ENCODE peak calls at places on chromosome 2, in four cellular contexts. S, Y, A and B are unnamed samples.

GRCh38 chr2:234679766-234680687 is 183.1 kb upstream of the ARL4C start:
- DNase-seq in S (peak; percentile 46), Y (peak; percentile 99), A (no peak), B (no peak)

GRCh38 chr2:177741866-177742265 is 330.7 kb downstream of the PDE11A start:
- DNase-seq in S (no peak), Y (no peak), A (no peak), B (no peak)

GRCh38 chr2:158228943-158229508 is 127.3 kb downstream of the UPP2 start:
- DNase-seq in S (no peak), Y (no peak), A (no peak), B (no peak)

GRCh38 chr2:10061221-10061925 is 18.0 kb downstream of the KLF11 start:
- DNase-seq in S (no peak), Y (no peak), A (no peak), B (no peak)

GRCh38 chr2:58204195-58204959 is 36.7 kb downstream of the FANCL start:
- DNase-seq in S (no peak), Y (peak; percentile 33), A (no peak), B (no peak)

GRCh38 chr2:195575879-195576391 is 81.1 kb upstream of the SLC39A10 start:
- DNase-seq in S (peak; percentile 58), Y (peak; percentile 92), A (no peak), B (no peak)

GRCh38 chr2:7994397-7994951 is 687.4 kb upstream of the ID2 start:
- DNase-seq in S (no peak), Y (no peak), A (no peak), B (no peak)

GRCh38 chr2:12867888-12868287 is 151.2 kb downstream of the TRIB2 start:
- DNase-seq in S (no peak), Y (peak; percentile 15), A (no peak), B (no peak)

GRCh38 chr2:22904126-22904684 is 480.8 kb upstream of the KLHL29 start:
- DNase-seq in S (peak; percentile 62), Y (no peak), A (peak; percentile 10), B (peak; percentile 67)

GRCh38 chr2:24919100-24919976 is 699 bp downstream of the ADCY3 start:
- DNase-seq in S (peak; percentile 46), Y (peak; percentile 12), A (no peak), B (no peak)

GRCh38 chr2:40658917-40659316 is 207.0 kb upstream of the SLC8A1 start:
- DNase-seq in S (peak; percentile 69), Y (peak; percentile 40), A (no peak), B (peak; percentile 31)

GRCh38 chr2:181106789-181107418 is 126.5 kb downstream of the UBE2E3 start:
- DNase-seq in S (peak; percentile 21), Y (peak; percentile 94), A (no peak), B (no peak)

DNA sequence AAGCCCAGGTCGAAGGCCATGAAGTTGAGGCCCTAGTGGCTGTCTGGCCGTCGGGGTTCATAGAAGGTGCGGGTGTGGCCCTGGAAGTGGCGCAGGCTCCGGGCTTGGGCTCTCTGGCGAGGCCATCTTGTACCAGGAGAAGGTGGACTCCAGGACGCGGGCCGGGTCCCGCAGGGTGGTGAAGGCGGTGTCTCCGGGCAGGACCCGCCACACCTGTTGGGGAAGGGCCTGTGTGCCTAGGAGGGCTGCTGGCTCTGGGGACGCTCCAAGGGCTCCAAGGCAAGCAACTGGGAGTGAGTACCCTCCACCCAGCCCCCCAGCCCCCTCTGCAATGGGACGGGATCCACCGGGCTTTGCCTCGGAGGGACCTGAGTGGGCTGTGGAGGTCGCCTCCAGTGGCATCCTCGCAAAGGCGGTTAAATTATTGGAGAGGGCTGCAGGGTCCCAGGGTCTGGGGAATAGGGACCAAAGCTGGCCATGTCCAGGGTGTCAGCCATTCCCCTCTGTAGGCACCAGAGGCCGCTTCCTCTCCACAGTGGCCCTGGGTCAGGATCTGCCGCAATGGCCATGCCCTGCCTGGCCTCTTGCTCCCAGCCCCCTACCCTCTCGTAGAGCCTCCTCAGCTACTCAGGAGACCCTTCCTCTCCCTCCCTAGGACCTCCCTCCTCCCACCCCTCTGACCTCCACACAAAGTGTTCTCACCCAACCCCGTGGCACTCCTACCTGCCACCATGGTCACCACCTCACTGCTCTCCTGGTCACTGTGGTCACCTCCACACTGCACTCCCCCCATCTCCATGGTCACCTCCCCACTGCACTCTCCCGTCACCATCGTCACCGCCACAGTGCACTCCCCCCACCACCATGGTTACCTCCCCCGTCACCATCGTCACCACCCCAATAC is 10.3 kb downstream of the AQP12A start:
- DNase-seq in S (no peak), Y (no peak), A (no peak), B (no peak)
- H4K5ac ChIP-seq in S (no peak overlapping the region), Y (no peak overlapping the region), A (no peak overlapping the region), B (no peak overlapping the region)

DNA sequence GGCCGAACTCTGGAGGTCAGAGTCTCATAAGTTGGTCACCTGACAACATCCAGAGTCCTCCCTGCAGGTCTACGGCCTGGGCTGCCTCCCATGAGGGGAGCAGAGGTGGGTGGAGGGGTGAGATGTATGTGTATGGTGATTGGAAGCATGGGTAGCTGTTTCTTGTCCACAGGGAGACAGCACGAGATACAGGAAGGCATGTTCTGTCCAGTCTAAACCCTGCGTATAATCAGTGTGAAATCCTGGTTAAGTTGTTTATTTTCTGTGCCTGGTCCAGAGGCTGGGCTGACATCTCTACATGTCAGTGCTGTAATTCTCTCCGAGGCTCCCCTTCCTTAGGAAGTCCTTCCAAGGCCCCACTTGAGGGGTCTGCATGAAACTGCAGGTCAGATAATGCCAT is 8.9 kb downstream of the TOGARAM2 start:
- DNase-seq in S (no peak), Y (no peak), A (no peak), B (no peak)
- H4K5ac ChIP-seq in S (no peak overlapping the region), Y (no peak overlapping the region), A (no peak overlapping the region), B (no peak overlapping the region)

GRCh38 chr2:221215487-221215886 is 356.6 kb downstream of the EPHA4 start:
- DNase-seq in S (no peak), Y (no peak), A (no peak), B (no peak)

GRCh38 chr2:221212105-221212504 is 360.0 kb downstream of the EPHA4 start:
- DNase-seq in S (no peak), Y (no peak), A (no peak), B (no peak)

GRCh38 chr2:221210686-221211085 is 361.4 kb downstream of the EPHA4 start:
- DNase-seq in S (no peak), Y (no peak), A (no peak), B (no peak)

GRCh38 chr2:221211653-221212052 is 360.5 kb downstream of the EPHA4 start:
- DNase-seq in S (no peak), Y (no peak), A (no peak), B (no peak)
- H4K5ac ChIP-seq in S (no peak overlapping the region), Y (no peak overlapping the region), A (no peak overlapping the region), B (no peak overlapping the region)

GRCh38 chr2:115549731-115550130 is 1107.3 kb downstream of the DPP10 start:
- DNase-seq in S (peak; percentile 65), Y (no peak), A (no peak), B (no peak)
- H4K5ac ChIP-seq in S (no peak overlapping the region), Y (no peak overlapping the region), A (no peak overlapping the region), B (no peak overlapping the region)

DNA sequence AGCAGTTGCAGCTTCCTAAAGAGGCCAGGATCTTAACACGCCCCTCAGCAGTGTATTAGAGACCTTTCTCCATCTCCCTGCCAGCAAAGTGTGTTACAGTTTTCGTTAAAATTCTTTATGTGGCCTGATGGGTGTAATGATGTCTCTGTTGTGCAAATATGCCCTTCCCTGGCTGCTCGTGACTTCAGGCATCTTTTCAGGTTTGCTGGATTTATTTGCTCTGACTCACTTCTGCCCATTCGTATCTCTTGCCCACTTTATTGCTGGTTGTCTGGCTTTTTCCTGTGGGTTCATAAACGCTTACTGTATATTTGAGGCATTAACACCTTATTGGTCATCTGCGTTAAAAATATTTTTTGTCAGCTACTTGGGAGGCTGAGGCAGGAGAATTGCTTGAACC is 134.5 kb downstream of the ASB1 start:
- DNase-seq in S (no peak), Y (no peak), A (no peak), B (no peak)
- H4K5ac ChIP-seq in S (no peak overlapping the region), Y (no peak overlapping the region), A (no peak overlapping the region), B (no peak overlapping the region)

GRCh38 chr2:65724752-65725151 is 292.4 kb upstream of the SPRED2 start:
- DNase-seq in S (no peak), Y (no peak), A (no peak), B (no peak)
- H4K5ac ChIP-seq in S (no peak overlapping the region), Y (no peak overlapping the region), A (no peak overlapping the region), B (no peak overlapping the region)

DNA sequence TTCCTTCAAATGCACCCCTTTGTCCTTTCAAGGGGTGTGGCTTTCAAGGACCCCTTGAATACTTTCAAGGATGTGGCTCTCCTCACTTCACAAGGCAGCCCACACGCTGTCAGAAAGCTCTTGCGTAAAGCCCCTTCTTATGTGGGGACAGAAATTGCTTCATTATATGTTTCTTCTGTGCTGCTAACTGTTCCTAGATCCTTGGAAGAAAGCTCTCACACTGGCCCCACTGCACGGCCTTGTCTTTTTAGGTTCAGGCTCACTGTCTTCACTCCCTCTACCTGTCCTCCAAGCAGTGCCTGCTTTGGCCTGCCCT is 94.9 kb downstream of the RTN4 start:
- DNase-seq in S (no peak), Y (no peak), A (no peak), B (no peak)
- H4K5ac ChIP-seq in S (no peak overlapping the region), Y (no peak overlapping the region), A (no peak overlapping the region), B (no peak overlapping the region)

DNA sequence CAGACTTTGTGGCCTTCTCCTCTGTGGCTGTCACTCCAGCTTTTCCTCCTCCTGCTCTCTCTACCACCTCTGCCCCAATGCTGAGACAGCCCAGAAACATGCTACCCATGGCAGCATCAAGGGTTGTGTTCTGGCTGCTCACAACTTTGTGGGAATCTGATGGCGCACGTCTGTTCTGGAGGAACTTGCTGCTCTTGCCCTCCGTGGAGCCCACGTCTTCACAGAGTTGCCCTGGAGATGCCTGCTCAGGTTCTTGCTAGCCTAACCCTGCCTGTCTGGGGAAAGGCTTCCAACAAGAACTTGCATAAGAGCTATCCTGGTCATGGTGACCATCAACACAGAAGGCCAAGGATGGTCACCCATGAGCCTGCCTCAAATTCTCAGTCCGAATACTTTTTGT is 237.4 kb downstream of the AFF3 start:
- DNase-seq in S (no peak), Y (no peak), A (no peak), B (no peak)
- H4K5ac ChIP-seq in S (no peak overlapping the region), Y (no peak overlapping the region), A (no peak overlapping the region), B (no peak overlapping the region)